ENCODE peak calls at places on chromosomes 12 and 14, in four cellular contexts. One of them, this sample, is unnamed.

GRCh38 chr14:64584185-64584584 is 34.4 kb downstream of the PPP1R36 start:
- DNase-seq in K562: no peak
- DNase-seq in WTC11: no peak
- DNase-seq in HepG2: no peak
- DNase-seq in this sample: no peak

GRCh38 chr14:102930138-102930752 is 7.8 kb downstream of the AMN start:
- DNase-seq in WTC11: peak
- DNase-seq in HepG2: no peak
- DNase-seq in K562: no peak
- DNase-seq in this sample: no peak

GRCh38 chr12:57609781-57610552 is 1.3 kb upstream of the ARHGEF25 start:
- DNase-seq in WTC11: no peak
- DNase-seq in HepG2: no peak
- DNase-seq in K562: no peak
- DNase-seq in this sample: no peak

GRCh38 chr12:62581288-62582064 is 114.8 kb downstream of the MON2 start:
- DNase-seq in K562: peak
- DNase-seq in WTC11: no peak
- DNase-seq in HepG2: peak
- DNase-seq in this sample: no peak

GRCh38 chr14:61461808-61462275 is 140.5 kb downstream of the PRKCH start:
- DNase-seq in K562: peak
- DNase-seq in HepG2: peak
- DNase-seq in WTC11: no peak
- DNase-seq in this sample: no peak

GRCh38 chr14:80940146-80940545 is 1.4 kb downstream of the CEP128 start:
- DNase-seq in K562: no peak
- DNase-seq in WTC11: no peak
- DNase-seq in HepG2: no peak
- DNase-seq in this sample: no peak

GRCh38 chr14:55588259-55588699 is 8.3 kb downstream of the KTN1 start:
- DNase-seq in K562: no peak
- DNase-seq in WTC11: no peak
- DNase-seq in HepG2: no peak
- DNase-seq in this sample: no peak

GRCh38 chr12:11812558-11813421 is 163.3 kb downstream of the ETV6 start:
- DNase-seq in WTC11: peak
- DNase-seq in K562: no peak
- DNase-seq in HepG2: peak
- DNase-seq in this sample: no peak

GRCh38 chr12:81365284-81365683 is 287.4 kb downstream of the ACSS3 start:
- DNase-seq in WTC11: no peak
- DNase-seq in K562: no peak
- DNase-seq in HepG2: no peak
- DNase-seq in this sample: no peak

GRCh38 chr12:1083888-1084262 is 92.9 kb downstream of the ERC1 start:
- DNase-seq in WTC11: no peak
- DNase-seq in HepG2: peak
- DNase-seq in K562: no peak
- DNase-seq in this sample: no peak

GRCh38 chr12:130661501-130662255 is 54.4 kb downstream of the RIMBP2 start:
- DNase-seq in WTC11: no peak
- DNase-seq in K562: no peak
- DNase-seq in HepG2: peak
- DNase-seq in this sample: no peak

GRCh38 chr12:113479578-113480335 is 8.1 kb upstream of the LHX5 start:
- DNase-seq in K562: peak
- DNase-seq in HepG2: peak
- DNase-seq in WTC11: peak
- DNase-seq in this sample: no peak

GRCh38 chr14:50936882-50937281 is 7.4 kb downstream of the PYGL start:
- DNase-seq in K562: no peak
- DNase-seq in WTC11: no peak
- DNase-seq in HepG2: no peak
- DNase-seq in this sample: no peak

GRCh38 chr14:55780156-55780946 is 200.3 kb downstream of the KTN1 start:
- DNase-seq in K562: no peak
- DNase-seq in HepG2: no peak
- DNase-seq in WTC11: no peak
- DNase-seq in this sample: no peak

GRCh38 chr14:31138301-31138700 is 69.3 kb downstream of the HECTD1 start:
- DNase-seq in HepG2: no peak
- DNase-seq in K562: no peak
- DNase-seq in WTC11: no peak
- DNase-seq in this sample: no peak

GRCh38 chr14:102096569-102097188 is 9.8 kb upstream of the HSP90AA1 start:
- DNase-seq in WTC11: peak
- DNase-seq in HepG2: peak
- DNase-seq in K562: peak
- DNase-seq in this sample: no peak

GRCh38 chr14:77458249-77458950 is 507 bp downstream of the AHSA1 start:
- DNase-seq in K562: peak
- DNase-seq in HepG2: peak
- DNase-seq in WTC11: peak
- DNase-seq in this sample: no peak

GRCh38 chr14:65043893-65044595 is 57.3 kb downstream of the FNTB start:
- DNase-seq in HepG2: no peak
- DNase-seq in WTC11: no peak
- DNase-seq in K562: no peak
- DNase-seq in this sample: no peak

GRCh38 chr12:47721431-47721973 is 3.8 kb downstream of the ENDOU start:
- DNase-seq in K562: no peak
- DNase-seq in HepG2: no peak
- DNase-seq in WTC11: no peak
- DNase-seq in this sample: no peak

GRCh38 chr12:112020947-112021457 is 7.8 kb downstream of the ERP29 start:
- DNase-seq in K562: no peak
- DNase-seq in WTC11: no peak
- DNase-seq in HepG2: no peak
- DNase-seq in this sample: no peak

DNA sequence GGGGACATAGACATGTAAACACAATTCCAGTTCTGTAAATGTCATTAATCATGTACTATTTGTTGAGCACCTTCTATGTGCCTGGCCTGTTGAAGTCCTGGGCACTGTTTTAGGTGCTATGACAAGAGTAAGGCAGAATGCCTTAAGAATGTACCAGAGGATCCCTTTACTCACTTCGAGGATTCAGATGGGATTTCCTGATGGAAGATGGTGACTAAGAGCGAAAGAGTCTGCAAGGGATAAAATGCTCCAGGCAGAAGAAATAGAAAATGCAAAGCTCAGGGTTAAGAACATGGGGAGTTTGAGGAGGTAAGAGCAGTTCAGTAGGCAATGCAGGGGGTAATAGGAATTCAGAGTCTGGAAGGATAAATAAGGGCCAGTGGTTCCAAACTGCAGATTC is 671.3 kb upstream of the TBX3 start:
- DNase-seq in K562: no peak
- DNase-seq in WTC11: no peak
- DNase-seq in HepG2: no peak
- DNase-seq in this sample: no peak
- TF ChIP-seq ETV6 in K562: no peak
- TF ChIP-seq ETV6 in WTC11: no peak
- TF ChIP-seq ETV6 in HepG2: no peak
- TF ChIP-seq ETV6 in this sample: no peak

GRCh38 chr14:99936738-99937474 is 128.3 kb upstream of the EVL start:
- DNase-seq in K562: no peak
- DNase-seq in HepG2: no peak
- DNase-seq in WTC11: no peak
- DNase-seq in this sample: peak
- TF ChIP-seq ETV6 in K562: no peak
- TF ChIP-seq ETV6 in HepG2: no peak
- TF ChIP-seq ETV6 in WTC11: no peak
- TF ChIP-seq ETV6 in this sample: no peak

GRCh38 chr12:44500423-44500822 is 375.7 kb downstream of the NELL2 start:
- DNase-seq in K562: no peak
- DNase-seq in HepG2: no peak
- DNase-seq in WTC11: no peak
- DNase-seq in this sample: no peak
- TF ChIP-seq ETV6 in K562: no peak
- TF ChIP-seq ETV6 in HepG2: no peak
- TF ChIP-seq ETV6 in WTC11: no peak
- TF ChIP-seq ETV6 in this sample: no peak

GRCh38 chr14:100651999-100652508 is 64.8 kb upstream of the BEGAIN start:
- DNase-seq in K562: no peak
- DNase-seq in HepG2: no peak
- DNase-seq in WTC11: no peak
- DNase-seq in this sample: no peak

GRCh38 chr14:100654814-100655795 is 67.9 kb upstream of the BEGAIN start:
- DNase-seq in WTC11: peak
- DNase-seq in HepG2: no peak
- DNase-seq in K562: peak
- DNase-seq in this sample: no peak

GRCh38 chr14:100654025-100654813 is 67.0 kb upstream of the BEGAIN start:
- DNase-seq in K562: no peak
- DNase-seq in HepG2: no peak
- DNase-seq in WTC11: no peak
- DNase-seq in this sample: no peak

GRCh38 chr14:100652739-100653138 is 65.5 kb upstream of the BEGAIN start:
- DNase-seq in WTC11: no peak
- DNase-seq in HepG2: no peak
- DNase-seq in K562: no peak
- DNase-seq in this sample: no peak

GRCh38 chr14:100653409-100653808 is 66.2 kb upstream of the BEGAIN start:
- DNase-seq in K562: peak
- DNase-seq in HepG2: no peak
- DNase-seq in WTC11: peak
- DNase-seq in this sample: no peak
- TF ChIP-seq ETV6 in K562: no peak
- TF ChIP-seq ETV6 in HepG2: no peak
- TF ChIP-seq ETV6 in WTC11: no peak
- TF ChIP-seq ETV6 in this sample: no peak

DNA sequence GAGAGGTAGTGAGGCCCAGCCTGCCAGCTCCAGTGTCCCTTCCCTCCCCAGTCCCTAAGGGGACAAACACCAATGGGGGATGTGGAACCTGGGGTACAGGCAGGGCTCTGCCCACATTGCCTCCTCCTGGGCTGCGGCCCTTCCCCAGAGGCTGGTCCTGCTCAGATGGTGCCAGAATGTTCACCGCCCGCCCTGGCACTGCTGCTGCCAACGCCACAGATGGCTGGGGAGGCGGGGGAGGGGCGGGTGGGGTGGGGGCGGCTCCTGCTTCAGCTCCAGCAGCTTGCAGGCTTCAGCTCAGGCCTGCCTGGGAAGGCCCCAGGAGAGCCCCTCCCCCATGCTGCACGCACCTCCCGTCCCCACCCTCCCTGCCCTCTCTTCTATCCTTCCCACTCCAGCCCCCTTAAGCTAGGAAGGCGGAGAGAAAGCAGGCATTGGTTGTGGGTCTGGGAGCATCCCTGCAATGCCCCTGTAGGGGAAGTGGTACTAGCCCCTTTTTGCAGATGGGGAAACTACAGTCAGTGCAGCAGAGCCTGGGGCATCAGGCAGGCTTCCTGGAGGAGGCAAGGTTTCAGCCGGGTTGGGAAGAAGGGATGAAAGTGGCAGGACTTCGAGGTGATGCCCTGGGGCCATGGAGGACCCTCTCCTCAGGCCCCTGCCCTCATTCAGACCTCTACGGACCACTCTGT is 2.0 kb upstream of the BEGAIN start:
- DNase-seq in K562: no peak
- DNase-seq in HepG2: no peak
- DNase-seq in WTC11: peak
- DNase-seq in this sample: no peak
- TF ChIP-seq ETV6 in K562: no peak
- TF ChIP-seq ETV6 in HepG2: no peak
- TF ChIP-seq ETV6 in WTC11: no peak
- TF ChIP-seq ETV6 in this sample: no peak